ENCODE peak calls at places on chromosomes 6 and 20, in six cellular contexts. J, S, L, D, F and I are unnamed samples. For H3K4me1, the result is how much of the 10 kb centered on the place peaks cover.

GRCh38 chr20:24098886-24099285 is 110.3 kb upstream of the GGTLC1 start:
- DNase-seq in J (no peak), S (no peak), L (peak), D (no peak), F (peak), I (no peak)

GRCh38 chr6:47478233-47479155 is 905 bp downstream of the CD2AP start:
- DNase-seq in J (peak), S (no peak), L (peak), D (peak), F (peak), I (no peak)

GRCh38 chr6:33745558-33745957 is 1.1 kb downstream of the IP6K3 start:
- DNase-seq in J (no peak), S (no peak), L (no peak), D (no peak), F (no peak), I (peak)

GRCh38 chr6:40325791-40326190 is 261.4 kb downstream of the LRFN2 start:
- DNase-seq in J (no peak), S (no peak), L (no peak), D (peak), F (no peak), I (no peak)

GRCh38 chr6:72944660-72945059 is 280.6 kb downstream of the KHDC1L start:
- DNase-seq in J (no peak), S (no peak), L (no peak), D (no peak), F (no peak), I (no peak)

GRCh38 chr20:64103871-64104666 is 3.3 kb downstream of the NPBWR2 start:
- DNase-seq in J (no peak), S (no peak), L (no peak), D (no peak), F (no peak), I (peak)

GRCh38 chr6:40380271-40380670 is 206.9 kb downstream of the LRFN2 start:
- DNase-seq in J (no peak), S (no peak), L (no peak), D (no peak), F (no peak), I (no peak)

GRCh38 chr6:130447374-130447773 is 81.6 kb downstream of the TMEM200A start:
- DNase-seq in J (no peak), S (no peak), L (no peak), D (no peak), F (peak), I (no peak)

GRCh38 chr20:4681971-4682370 is 39.7 kb upstream of the PRND start:
- DNase-seq in J (no peak), S (no peak), L (peak), D (no peak), F (peak), I (no peak)

GRCh38 chr6:22664968-22665367 is 95.6 kb downstream of the HDGFL1 start:
- DNase-seq in J (no peak), S (no peak), L (no peak), D (no peak), F (peak), I (no peak)

GRCh38 chr20:7503501-7503900 is 436.8 kb downstream of the HAO1 start:
- DNase-seq in J (no peak), S (no peak), L (peak), D (no peak), F (no peak), I (no peak)

GRCh38 chr6:146871613-146872465 is 273.1 kb downstream of the ADGB start:
- DNase-seq in J (peak), S (no peak), L (no peak), D (no peak), F (no peak), I (no peak)

GRCh38 chr6:4130357-4130987 is 4.9 kb downstream of the ECI2 start:
- DNase-seq in J (no peak), S (no peak), L (no peak), D (no peak), F (no peak), I (no peak)

GRCh38 chr20:8131598-8132014 is 460 bp upstream of the PLCB1 start:
- DNase-seq in J (no peak), S (no peak), L (peak), D (no peak), F (no peak), I (no peak)

GRCh38 chr6:117477988-117478852 is 4.3 kb upstream of the DCBLD1 start:
- DNase-seq in J (peak), S (no peak), L (no peak), D (peak), F (no peak), I (peak)

GRCh38 chr6:112469306-112469705 is 122.2 kb downstream of the RFPL4B start:
- DNase-seq in J (no peak), S (no peak), L (no peak), D (no peak), F (no peak), I (no peak)

GRCh38 chr6:5751525-5752252 is 255.0 kb downstream of the NRN1 start:
- DNase-seq in J (peak), S (no peak), L (peak), D (no peak), F (no peak), I (peak)

GRCh38 chr6:36679043-36679821 is 718 bp downstream of the CDKN1A start:
- DNase-seq in J (peak), S (peak), L (peak), D (no peak), F (peak), I (peak)

GRCh38 chr6:44620922-44621321 is 233.4 kb downstream of the CDC5L start:
- DNase-seq in J (no peak), S (no peak), L (no peak), D (no peak), F (no peak), I (no peak)

GRCh38 chr6:71043902-71044301 is 87.0 kb upstream of the B3GAT2 start:
- DNase-seq in J (no peak), S (no peak), L (peak), D (no peak), F (peak), I (no peak)

GRCh38 chr20:5996765-5997164 is 46.3 kb downstream of the MCM8 start:
- DNase-seq in J (no peak), S (peak), L (no peak), D (peak), F (no peak), I (peak)

GRCh38 chr6:12258591-12258990 is 31.6 kb upstream of the EDN1 start:
- DNase-seq in J (no peak), S (no peak), L (no peak), D (no peak), F (no peak), I (no peak)

GRCh38 chr6:56345539-56346090 is 98.2 kb upstream of the COL21A1 start:
- DNase-seq in J (no peak), S (no peak), L (no peak), D (no peak), F (no peak), I (no peak)

GRCh38 chr6:35419431-35419830 is 32.7 kb upstream of the FANCE start:
- DNase-seq in J (peak), S (no peak), L (peak), D (peak), F (no peak), I (no peak)

GRCh38 chr6:80223743-80224212 is 117.3 kb downstream of the BCKDHB start:
- DNase-seq in J (no peak), S (no peak), L (peak), D (no peak), F (no peak), I (no peak)

GRCh38 chr6:143545165-143545564 is 33.6 kb upstream of the FUCA2 start:
- DNase-seq in J (no peak), S (no peak), L (no peak), D (no peak), F (peak), I (no peak)

GRCh38 chr6:143544019-143544681 is 32.6 kb upstream of the FUCA2 start:
- DNase-seq in J (no peak), S (no peak), L (no peak), D (no peak), F (no peak), I (no peak)

GRCh38 chr6:143546599-143546998 is 35.1 kb upstream of the FUCA2 start:
- DNase-seq in J (no peak), S (no peak), L (no peak), D (no peak), F (no peak), I (no peak)

GRCh38 chr6:143543435-143543834 is 31.9 kb upstream of the FUCA2 start:
- DNase-seq in J (no peak), S (no peak), L (no peak), D (no peak), F (no peak), I (no peak)

GRCh38 chr6:143545976-143546547 is 34.5 kb upstream of the FUCA2 start:
- DNase-seq in J (no peak), S (no peak), L (peak), D (no peak), F (peak), I (no peak)
- H3K4me1 ChIP-seq in J (under half), S (under half), L (under half), D (under half), F (under half), I (under half)

GRCh38 chr6:149844480-149844879 is 19.7 kb downstream of the LRP11 start:
- DNase-seq in J (no peak), S (no peak), L (no peak), D (no peak), F (no peak), I (no peak)

GRCh38 chr6:149851461-149851860 is 12.7 kb downstream of the LRP11 start:
- DNase-seq in J (no peak), S (no peak), L (peak), D (no peak), F (peak), I (no peak)

GRCh38 chr6:149845549-149845948 is 18.6 kb downstream of the LRP11 start:
- DNase-seq in J (no peak), S (no peak), L (no peak), D (no peak), F (no peak), I (no peak)

GRCh38 chr6:149846321-149846720 is 17.8 kb downstream of the LRP11 start:
- DNase-seq in J (peak), S (peak), L (peak), D (no peak), F (peak), I (peak)

GRCh38 chr6:149847943-149848267 is 16.3 kb downstream of the LRP11 start:
- DNase-seq in J (no peak), S (no peak), L (no peak), D (no peak), F (no peak), I (no peak)
- H3K4me1 ChIP-seq in J (half or more), S (half or more), L (under half), D (under half), F (under half), I (under half)

DNA sequence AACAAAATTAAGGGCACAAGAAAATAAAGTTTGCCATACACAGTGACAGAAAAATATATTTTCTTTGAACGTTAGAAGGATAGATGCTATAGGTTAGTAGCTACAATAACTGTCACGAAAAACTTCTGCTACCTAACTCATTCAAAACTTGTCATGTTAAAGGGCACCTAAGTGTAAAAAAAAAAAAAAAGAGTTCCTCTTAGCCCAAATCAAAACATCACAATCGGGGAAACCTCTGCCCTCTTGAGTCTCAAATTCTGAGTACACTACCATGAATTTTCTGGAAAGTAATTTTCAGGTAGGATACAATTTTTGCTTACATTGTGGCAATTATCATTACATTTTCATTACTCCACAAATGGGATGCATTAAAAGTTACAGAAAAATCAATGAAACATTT is 5.7 kb downstream of the ATXN1 start:
- DNase-seq in J (no peak), S (no peak), L (no peak), D (no peak), F (no peak), I (no peak)
- H3K4me1 ChIP-seq in J (half or more), S (half or more), L (under half), D (under half), F (under half), I (under half)

GRCh38 chr6:42086046-42086664 is 35.8 kb downstream of the TAF8 start:
- DNase-seq in J (no peak), S (no peak), L (no peak), D (no peak), F (no peak), I (no peak)
- H3K4me1 ChIP-seq in J (under half), S (under half), L (under half), D (under half), F (under half), I (under half)

GRCh38 chr6:168395983-168396382 is 45.0 kb upstream of the SMOC2 start:
- DNase-seq in J (no peak), S (no peak), L (no peak), D (no peak), F (no peak), I (no peak)

GRCh38 chr6:168390746-168391400 is 50.1 kb upstream of the SMOC2 start:
- DNase-seq in J (no peak), S (no peak), L (no peak), D (no peak), F (no peak), I (no peak)

GRCh38 chr6:168397011-168397410 is 44.0 kb upstream of the SMOC2 start:
- DNase-seq in J (no peak), S (no peak), L (no peak), D (no peak), F (no peak), I (no peak)

GRCh38 chr6:168394606-168395005 is 46.4 kb upstream of the SMOC2 start:
- DNase-seq in J (no peak), S (no peak), L (no peak), D (no peak), F (no peak), I (no peak)

DNA sequence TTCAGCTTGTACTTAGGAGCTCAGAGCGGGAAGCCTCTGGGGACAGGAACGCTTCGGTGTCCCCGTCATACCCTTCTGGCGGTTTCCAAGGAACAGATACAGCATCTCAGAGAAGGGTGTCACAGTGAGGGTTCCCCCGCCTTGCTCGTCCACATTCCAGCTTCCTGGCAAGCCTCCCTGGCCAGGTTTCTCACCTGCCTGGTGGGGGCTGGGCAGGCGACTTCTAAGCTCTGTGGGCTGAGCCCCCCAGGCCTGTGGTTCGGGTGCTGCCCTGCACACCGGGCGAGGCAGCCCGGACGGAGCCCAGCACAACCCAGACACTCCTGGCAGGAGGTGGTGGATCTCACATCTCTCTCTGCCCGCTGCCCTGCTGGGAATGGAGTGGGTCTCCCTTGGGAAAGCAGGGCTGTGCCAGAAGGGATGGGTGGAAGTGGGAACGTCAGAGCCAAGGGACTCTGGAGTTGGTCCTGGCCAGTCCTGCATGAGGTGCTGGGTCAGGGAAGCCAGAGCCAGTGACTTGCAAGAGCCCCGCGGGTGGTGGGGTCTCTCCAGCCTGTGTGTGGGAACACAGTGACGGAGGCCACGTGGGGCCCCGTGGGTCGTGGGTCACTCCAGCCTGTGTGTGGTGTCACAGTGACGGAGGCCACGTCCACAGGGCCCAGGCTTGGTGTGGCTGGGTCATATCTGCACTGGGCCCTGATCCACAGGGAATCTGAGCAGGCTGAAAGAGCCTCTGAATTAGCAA is 47.7 kb upstream of the SMOC2 start:
- DNase-seq in J (no peak), S (no peak), L (no peak), D (no peak), F (no peak), I (no peak)
- H3K4me1 ChIP-seq in J (under half), S (under half), L (under half), D (under half), F (under half), I (under half)

DNA sequence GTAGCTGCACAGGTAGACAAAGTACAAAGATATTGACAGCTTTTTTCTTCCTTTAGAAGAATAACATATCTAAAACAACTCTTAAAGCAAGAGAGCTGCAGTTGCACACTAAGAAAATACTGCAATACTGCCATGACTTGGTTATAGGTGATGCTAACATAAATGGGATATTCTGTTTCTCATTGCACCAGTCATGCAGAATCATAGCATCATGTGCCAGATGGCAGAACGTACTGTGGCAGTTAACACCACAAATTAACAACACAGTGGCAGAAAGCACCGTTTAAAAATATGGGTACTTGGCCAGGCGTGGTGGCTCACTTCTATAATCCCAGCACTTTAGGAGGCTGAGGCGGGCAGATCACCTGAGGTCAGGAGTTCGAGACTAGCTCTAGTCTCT is 7.4 kb downstream of the ASXL1 start:
- DNase-seq in J (no peak), S (no peak), L (no peak), D (no peak), F (no peak), I (no peak)
- H3K4me1 ChIP-seq in J (under half), S (under half), L (under half), D (half or more), F (under half), I (under half)

GRCh38 chr6:41712651-41713103 is 22.7 kb downstream of the TFEB start:
- DNase-seq in J (no peak), S (peak), L (no peak), D (no peak), F (no peak), I (no peak)
- H3K4me1 ChIP-seq in J (under half), S (under half), L (under half), D (half or more), F (half or more), I (under half)

GRCh38 chr20:50537546-50538201 is 27.5 kb downstream of the PTPN1 start:
- DNase-seq in J (no peak), S (no peak), L (no peak), D (no peak), F (no peak), I (no peak)
- H3K4me1 ChIP-seq in J (under half), S (half or more), L (under half), D (under half), F (under half), I (under half)